ENCODE peak calls at places on chromosomes 5 and 9, in seven cellular contexts. L is stimulated activated CD4-positive, alpha-beta T cell treated with anti-CD3 and anti-CD28 coated beads, Interleukin-4, amount 100 ng/mL, for 48 hours; P is breast epithelium; Z is stimulated activated CD8-positive, alpha-beta memory T cell treated with anti-CD3 and anti-CD28 coated beads, Interleukin-15, amount 100 ng/mL, for 24 hours; S is GM03348; C is astrocyte; F is amygdala. D is an unnamed sample.

GRCh38 chr5:170306381-170306790 is 8.8 kb upstream of the LCP2 start:
- DNase-seq in L (no peak), P (no peak), Z (no peak), S (peak), C (peak), F (no peak), D (peak)

GRCh38 chr9:134830926-134831720 is 49.5 kb upstream of the FCN2 start:
- DNase-seq in L (no peak), P (no peak), Z (no peak), S (no peak), C (no peak), F (no peak), D (no peak)

GRCh38 chr9:96419691-96419969 is 1.5 kb upstream of the ZNF367 start:
- DNase-seq in L (no peak), P (no peak), Z (no peak), S (no peak), C (no peak), F (no peak), D (no peak)

GRCh38 chr9:97895695-97896332 is 26.5 kb downstream of the TRMO start:
- DNase-seq in L (no peak), P (no peak), Z (no peak), S (peak), C (no peak), F (no peak), D (no peak)

GRCh38 chr5:177423671-177424070 is 2.8 kb upstream of the GRK6 start:
- DNase-seq in L (no peak), P (no peak), Z (no peak), S (no peak), C (no peak), F (no peak), D (no peak)

GRCh38 chr9:121745396-121745695 is 93.9 kb downstream of the DAB2IP start:
- DNase-seq in L (no peak), P (no peak), Z (no peak), S (no peak), C (no peak), F (no peak), D (no peak)

GRCh38 chr5:126776499-126777256 is at the start of gene LMNB1:
- DNase-seq in L (peak), P (peak), Z (peak), S (peak), C (peak), F (peak), D (peak)

GRCh38 chr5:148000036-148000435 is 63.7 kb upstream of the SPINK5 start:
- DNase-seq in L (no peak), P (no peak), Z (no peak), S (no peak), C (no peak), F (no peak), D (no peak)

GRCh38 chr9:132193227-132194110 is 31.6 kb downstream of the NTNG2 start:
- DNase-seq in L (no peak), P (no peak), Z (no peak), S (no peak), C (no peak), F (no peak), D (no peak)

D was measured in thoracic aorta.